ENCODE peak calls at places on chromosome 20, in seven cellular contexts. S is endothelial cell, M is NCI-H82, R is skeletal muscle cell, C is lower lobe of right lung, N is colonic mucosa, W is nucleus accumbens. J is an unnamed sample.

GRCh38 chr20:41617059-41617921 is 887 bp downstream of the CHD6 start:
- DNase-seq in S (peak; percentile 43), M (peak; percentile 54), R (no peak), C (peak; percentile 59), N (peak; percentile 41), W (no peak), J (peak; percentile 62)

GRCh38 chr20:50331469-50332251 is 141.0 kb downstream of the CEBPB start:
- DNase-seq in S (no peak), M (no peak), R (no peak), C (peak; percentile 65), N (no peak), W (no peak), J (no peak)

GRCh38 chr20:31661625-31662371 is 24.1 kb downstream of the COX4I2 start:
- DNase-seq in S (peak; percentile 80), M (peak; percentile 84), R (no peak), C (peak; percentile 88), N (peak; percentile 87), W (peak; percentile 85), J (peak; percentile 78)

GRCh38 chr20:2283706-2284423 is 11.9 kb upstream of the TGM3 start:
- DNase-seq in S (no peak), M (no peak), R (no peak), C (no peak), N (no peak), W (no peak), J (no peak)

GRCh38 chr20:9996944-9997343 is 37.8 kb upstream of the ANKEF1 start:
- DNase-seq in S (no peak), M (no peak), R (no peak), C (no peak), N (no peak), W (no peak), J (no peak)

GRCh38 chr20:35523298-35523888 is 6.1 kb downstream of the C20orf173 start:
- DNase-seq in S (peak; percentile 59), M (peak; percentile 59), R (no peak), C (no peak), N (no peak), W (no peak), J (no peak)

GRCh38 chr20:26218301-26218700 is 521.6 kb upstream of the ZNF337 start:
- DNase-seq in S (no peak), M (no peak), R (peak; percentile 27), C (no peak), N (no peak), W (no peak), J (no peak)

GRCh38 chr20:39880890-39881289 is 808.1 kb downstream of the MAFB start:
- DNase-seq in S (no peak), M (peak; percentile 42), R (no peak), C (no peak), N (no peak), W (no peak), J (peak; percentile 25)

GRCh38 chr20:44200371-44200770 is 10.2 kb downstream of the OSER1 start:
- DNase-seq in S (no peak), M (no peak), R (no peak), C (no peak), N (no peak), W (no peak), J (no peak)

GRCh38 chr20:50691585-50692552 is 527 bp upstream of the RIPOR3 start:
- DNase-seq in S (peak; percentile 13), M (no peak), R (no peak), C (no peak), N (no peak), W (no peak), J (peak; percentile 31)

GRCh38 chr20:50146732-50147662 is 6.5 kb downstream of the PEDS1 start:
- DNase-seq in S (no peak), M (no peak), R (no peak), C (peak; percentile 69), N (peak; percentile 66), W (no peak), J (no peak)

GRCh38 chr20:50126662-50127061 is 13.7 kb upstream of the UBE2V1 start:
- DNase-seq in S (no peak), M (peak; percentile 42), R (no peak), C (peak; percentile 43), N (peak; percentile 84), W (no peak), J (no peak)